ENCODE peak calls at places on chromosomes 6 and 20, in seven cellular contexts. One of them, this sample, is unnamed.

GRCh38 chr6:133396630-133397335 is 155.6 kb downstream of the EYA4 start:
- DNase-seq in astrocyte of the spinal cord: peak
- DNase-seq in stimulated activated CD4-positive, alpha-beta T cell treated with anti-CD3 and anti-CD28 coated beads, Interleukin-2, amount 100 ng/mL, for 48 hours: no peak
- DNase-seq in RWPE2: no peak
- DNase-seq in fibroblast of mammary gland: no peak
- DNase-seq in HS-27A: peak
- DNase-seq in neural progenitor cell: no peak
- DNase-seq in this sample: no peak

GRCh38 chr6:75842191-75842590 is 93.2 kb downstream of the MYO6 start:
- DNase-seq in stimulated activated CD4-positive, alpha-beta T cell treated with anti-CD3 and anti-CD28 coated beads, Interleukin-2, amount 100 ng/mL, for 48 hours: no peak
- DNase-seq in astrocyte of the spinal cord: peak
- DNase-seq in fibroblast of mammary gland: no peak
- DNase-seq in RWPE2: no peak
- DNase-seq in HS-27A: no peak
- DNase-seq in neural progenitor cell: no peak
- DNase-seq in this sample: no peak

GRCh38 chr20:9081423-9081966 is 12.6 kb downstream of the PLCB4 start:
- DNase-seq in astrocyte of the spinal cord: no peak
- DNase-seq in HS-27A: no peak
- DNase-seq in neural progenitor cell: no peak
- DNase-seq in RWPE2: no peak
- DNase-seq in fibroblast of mammary gland: peak
- DNase-seq in stimulated activated CD4-positive, alpha-beta T cell treated with anti-CD3 and anti-CD28 coated beads, Interleukin-2, amount 100 ng/mL, for 48 hours: no peak
- DNase-seq in this sample: peak

GRCh38 chr6:36759177-36759757 is 61.6 kb downstream of the RAB44 start:
- DNase-seq in stimulated activated CD4-positive, alpha-beta T cell treated with anti-CD3 and anti-CD28 coated beads, Interleukin-2, amount 100 ng/mL, for 48 hours: peak
- DNase-seq in RWPE2: no peak
- DNase-seq in neural progenitor cell: peak
- DNase-seq in astrocyte of the spinal cord: peak
- DNase-seq in fibroblast of mammary gland: peak
- DNase-seq in HS-27A: peak
- DNase-seq in this sample: peak

GRCh38 chr20:35277531-35278395 is at the start of gene MMP24OS:
- DNase-seq in fibroblast of mammary gland: peak
- DNase-seq in neural progenitor cell: peak
- DNase-seq in astrocyte of the spinal cord: peak
- DNase-seq in HS-27A: no peak
- DNase-seq in stimulated activated CD4-positive, alpha-beta T cell treated with anti-CD3 and anti-CD28 coated beads, Interleukin-2, amount 100 ng/mL, for 48 hours: peak
- DNase-seq in RWPE2: peak
- DNase-seq in this sample: peak

GRCh38 chr6:1786455-1787108 is 176.9 kb downstream of the FOXC1 start:
- DNase-seq in fibroblast of mammary gland: no peak
- DNase-seq in stimulated activated CD4-positive, alpha-beta T cell treated with anti-CD3 and anti-CD28 coated beads, Interleukin-2, amount 100 ng/mL, for 48 hours: no peak
- DNase-seq in neural progenitor cell: no peak
- DNase-seq in RWPE2: no peak
- DNase-seq in HS-27A: no peak
- DNase-seq in astrocyte of the spinal cord: no peak
- DNase-seq in this sample: no peak

GRCh38 chr20:40471261-40471629 is 217.8 kb downstream of the MAFB start:
- DNase-seq in HS-27A: no peak
- DNase-seq in astrocyte of the spinal cord: no peak
- DNase-seq in neural progenitor cell: peak
- DNase-seq in stimulated activated CD4-positive, alpha-beta T cell treated with anti-CD3 and anti-CD28 coated beads, Interleukin-2, amount 100 ng/mL, for 48 hours: no peak
- DNase-seq in RWPE2: no peak
- DNase-seq in fibroblast of mammary gland: peak
- DNase-seq in this sample: no peak

GRCh38 chr6:110812719-110813118 is 2.5 kb downstream of the CDK19 start:
- DNase-seq in neural progenitor cell: no peak
- DNase-seq in stimulated activated CD4-positive, alpha-beta T cell treated with anti-CD3 and anti-CD28 coated beads, Interleukin-2, amount 100 ng/mL, for 48 hours: no peak
- DNase-seq in HS-27A: no peak
- DNase-seq in RWPE2: no peak
- DNase-seq in astrocyte of the spinal cord: no peak
- DNase-seq in fibroblast of mammary gland: no peak
- DNase-seq in this sample: no peak

GRCh38 chr6:168562576-168563151 is 121.7 kb downstream of the SMOC2 start:
- DNase-seq in neural progenitor cell: no peak
- DNase-seq in astrocyte of the spinal cord: no peak
- DNase-seq in fibroblast of mammary gland: no peak
- DNase-seq in stimulated activated CD4-positive, alpha-beta T cell treated with anti-CD3 and anti-CD28 coated beads, Interleukin-2, amount 100 ng/mL, for 48 hours: no peak
- DNase-seq in RWPE2: no peak
- DNase-seq in HS-27A: no peak
- DNase-seq in this sample: no peak